ENCODE peak calls at places on chromosomes 11 and 22, in four cellular contexts. L, E, C and J are unnamed samples.

GRCh38 chr22:23156286-23156685 is 11.0 kb downstream of the RAB36 start:
- DNase-seq in L (no peak), E (no peak), C (no peak), J (no peak)

GRCh38 chr22:16957781-16958180 is 50.2 kb downstream of the GAB4 start:
- DNase-seq in L (no peak), E (no peak), C (no peak), J (no peak)

GRCh38 chr11:9253086-9253485 is 12.1 kb downstream of the DENND5A start:
- DNase-seq in L (no peak), E (no peak), C (no peak), J (no peak)

GRCh38 chr11:88603499-88603898 is 266.0 kb upstream of the CTSC start:
- DNase-seq in L (no peak), E (no peak), C (no peak), J (no peak)

GRCh38 chr11:65899356-65900124 is 648 bp downstream of the FOSL1 start:
- DNase-seq in L (no peak), E (no peak), C (peak), J (peak)

GRCh38 chr11:96088914-96089313 is 165.0 kb upstream of the MTMR2 start:
- DNase-seq in L (no peak), E (no peak), C (no peak), J (peak)

GRCh38 chr11:12439615-12440014 is 62.2 kb downstream of the PARVA start:
- DNase-seq in L (no peak), E (no peak), C (no peak), J (no peak)

GRCh38 chr22:19143967-19144400 is 467 bp downstream of the ESS2 start:
- DNase-seq in L (no peak), E (no peak), C (peak), J (no peak)

GRCh38 chr22:45212306-45212709 is 28.4 kb downstream of the KIAA0930 start:
- DNase-seq in L (no peak), E (peak), C (peak), J (peak)

GRCh38 chr11:1218788-1219445 is 3.9 kb upstream of the MUC5B start:
- DNase-seq in L (no peak), E (no peak), C (no peak), J (no peak)

GRCh38 chr11:79461144-79461543 is 20.3 kb upstream of the TENM4 start:
- DNase-seq in L (no peak), E (no peak), C (peak), J (no peak)

GRCh38 chr22:27641049-27641790 is 160.3 kb downstream of the MN1 start:
- DNase-seq in L (no peak), E (no peak), C (no peak), J (no peak)

GRCh38 chr22:19292262-19293230 is 1.0 kb upstream of the CLTCL1 start:
- DNase-seq in L (peak), E (no peak), C (no peak), J (no peak)

GRCh38 chr11:43789700-43790443 is 90.8 kb upstream of the ALKBH3 start:
- DNase-seq in L (no peak), E (peak), C (peak), J (peak)

GRCh38 chr11:117438371-117439000 is 110.8 kb downstream of the CEP164 start:
- DNase-seq in L (no peak), E (no peak), C (peak), J (no peak)

GRCh38 chr11:134223066-134223465 is 701 bp downstream of the NCAPD3 start:
- DNase-seq in L (no peak), E (no peak), C (peak), J (no peak)

GRCh38 chr11:118263694-118264567 is at the start of gene MPZL2:
- DNase-seq in L (peak), E (no peak), C (peak), J (no peak)

GRCh38 chr11:83549984-83550667 is 264.0 kb upstream of the CCDC90B start:
- DNase-seq in L (no peak), E (no peak), C (no peak), J (no peak)